ENCODE peak calls at places on chromosomes 12 and 14, in five cellular contexts. C, Q, A, R and I are unnamed samples. For H3K36me3 and H3K27me3, the result is how much of the 10 kb centered on the place peaks cover.

GRCh38 chr12:55927588-55928502 is at the start of gene PYM1:
- DNase-seq in A (peak), R (peak), C (peak), Q (peak), I (peak)

GRCh38 chr12:45575417-45575816 is 154.1 kb upstream of the ARID2 start:
- DNase-seq in A (no peak), R (no peak), Q (no peak), C (no peak), I (no peak)

GRCh38 chr12:132148368-132149045 is 4.2 kb downstream of the NOC4L start:
- DNase-seq in Q (no peak), A (no peak), R (peak), C (no peak), I (no peak)

GRCh38 chr12:89781161-89781560 is 72.5 kb upstream of the ATP2B1 start:
- DNase-seq in A (no peak), C (no peak), Q (no peak), R (no peak), I (no peak)

GRCh38 chr14:93024493-93024892 is 91.2 kb downstream of the ITPK1 start:
- DNase-seq in R (no peak), C (no peak), A (no peak), Q (no peak), I (no peak)

GRCh38 chr12:109910969-109911348 is 10.9 kb downstream of the TCHP start:
- DNase-seq in C (peak), R (no peak), A (no peak), Q (no peak), I (peak)

GRCh38 chr12:57216931-57217871 is 607 bp downstream of the NXPH4 start:
- DNase-seq in R (no peak), Q (no peak), C (no peak), A (peak), I (peak)

GRCh38 chr12:80352476-80352875 is 91.6 kb upstream of the PTPRQ start:
- DNase-seq in Q (no peak), R (no peak), A (no peak), C (no peak), I (no peak)

GRCh38 chr12:99170026-99170425 is 477.5 kb upstream of the GARIN6 start:
- DNase-seq in R (no peak), C (no peak), Q (no peak), A (no peak), I (no peak)

GRCh38 chr14:49598182-49598478 is 610 bp upstream of the LRR1 start:
- DNase-seq in A (peak), C (no peak), R (no peak), Q (no peak), I (peak)

GRCh38 chr12:121189061-121189886 is 20.7 kb upstream of the P2RX4 start:
- DNase-seq in Q (no peak), C (no peak), R (no peak), A (no peak), I (peak)

GRCh38 chr12:65654230-65654629 is 170.1 kb upstream of the HMGA2 start:
- DNase-seq in Q (no peak), R (no peak), A (no peak), C (no peak), I (no peak)

GRCh38 chr14:78425332-78425731 is 255.2 kb downstream of the NRXN3 start:
- DNase-seq in Q (no peak), R (no peak), C (no peak), A (no peak), I (peak)

GRCh38 chr12:39127401-39127800 is 222.0 kb upstream of the CPNE8 start:
- DNase-seq in Q (no peak), R (no peak), C (peak), A (peak), I (no peak)

GRCh38 chr12:117718559-117718958 is 250.2 kb downstream of the KSR2 start:
- DNase-seq in R (no peak), Q (no peak), A (no peak), C (no peak), I (no peak)

GRCh38 chr12:70560671-70561070 is 76.6 kb downstream of the PTPRB start:
- DNase-seq in C (peak), R (no peak), Q (no peak), A (no peak), I (no peak)

GRCh38 chr12:22527999-22528398 is 16.3 kb downstream of the C2CD5 start:
- DNase-seq in C (no peak), Q (no peak), A (no peak), R (no peak), I (no peak)

GRCh38 chr14:25887251-25887908 is 710.5 kb downstream of the NOVA1 start:
- DNase-seq in R (no peak), C (no peak), Q (no peak), A (no peak), I (no peak)

GRCh38 chr12:132610051-132610759 is at the start of gene LRCOL1:
- DNase-seq in C (no peak), Q (no peak), A (peak), R (peak), I (peak)

GRCh38 chr12:122318607-122319311 is 52.5 kb upstream of the VPS33A start:
- DNase-seq in A (peak), C (no peak), Q (no peak), R (no peak), I (no peak)

GRCh38 chr12:91138337-91138905 is 27.1 kb upstream of the LUM start:
- DNase-seq in R (no peak), A (no peak), Q (no peak), C (peak), I (no peak)

GRCh38 chr14:58699656-58700055 is 61.9 kb downstream of the DACT1 start:
- DNase-seq in A (no peak), R (no peak), Q (no peak), C (no peak), I (no peak)

GRCh38 chr12:74644681-74645080 is 107.0 kb downstream of the ATXN7L3B start:
- DNase-seq in A (no peak), C (no peak), R (no peak), Q (no peak), I (no peak)

GRCh38 chr12:94074970-94075695 is 73.2 kb upstream of the PLXNC1 start:
- DNase-seq in R (peak), Q (no peak), A (peak), C (peak), I (peak)

GRCh38 chr14:91858536-91859275 is 8.6 kb downstream of the TC2N start:
- DNase-seq in A (no peak), Q (no peak), C (peak), R (no peak), I (no peak)

GRCh38 chr12:120466560-120467315 is 2.8 kb downstream of the SRSF9 start:
- DNase-seq in A (peak), R (no peak), C (peak), Q (peak), I (no peak)

GRCh38 chr12:91633734-91634357 is 451.2 kb upstream of the DCN start:
- DNase-seq in A (no peak), C (no peak), R (peak), Q (no peak), I (no peak)

GRCh38 chr14:32468955-32469354 is 139.9 kb downstream of the AKAP6 start:
- DNase-seq in R (no peak), A (peak), C (peak), Q (no peak), I (no peak)

GRCh38 chr12:4164591-4165558 is 108.7 kb upstream of the CCND2 start:
- DNase-seq in Q (peak), C (peak), R (peak), A (peak), I (peak)

GRCh38 chr14:23327947-23328744 is 6.9 kb downstream of the PABPN1 start:
- DNase-seq in Q (peak), R (no peak), C (peak), A (peak), I (peak)

GRCh38 chr12:107282628-107283027 is 189.3 kb upstream of the CRY1 start:
- DNase-seq in Q (no peak), R (no peak), C (no peak), A (no peak), I (no peak)

GRCh38 chr12:131091976-131092691 is 138.4 kb downstream of the ADGRD1 start:
- DNase-seq in Q (no peak), C (no peak), R (no peak), A (no peak), I (peak)

GRCh38 chr12:112992541-112993398 is 14.5 kb downstream of the OAS2 start:
- DNase-seq in R (no peak), A (peak), Q (peak), C (peak), I (peak)

GRCh38 chr12:48080285-48080684 is 25.6 kb downstream of the SENP1 start:
- DNase-seq in R (no peak), C (no peak), Q (no peak), A (no peak), I (no peak)

GRCh38 chr12:48078901-48079300 is 27.0 kb downstream of the SENP1 start:
- DNase-seq in C (no peak), R (no peak), Q (no peak), A (peak), I (no peak)

GRCh38 chr12:48077111-48077510 is 28.8 kb downstream of the SENP1 start:
- DNase-seq in Q (no peak), A (no peak), C (no peak), R (no peak), I (no peak)

GRCh38 chr12:48084066-48084465 is 21.8 kb downstream of the SENP1 start:
- DNase-seq in Q (no peak), A (no peak), C (peak), R (no peak), I (no peak)

GRCh38 chr12:48080821-48081220 is 25.1 kb downstream of the SENP1 start:
- DNase-seq in R (no peak), A (no peak), C (no peak), Q (no peak), I (no peak)
- H3K36me3 ChIP-seq in R (under half), A (under half), C (under half), Q (under half), I (under half)

GRCh38 chr12:48015129-48015528 is 10.9 kb upstream of the COL2A1 start:
- DNase-seq in R (no peak), C (no peak), A (no peak), Q (no peak), I (no peak)
- H3K27me3 ChIP-seq in R (under half), C (under half), A (under half), Q (under half), I (half or more)

GRCh38 chr12:114414031-114414865 is 8.3 kb upstream of the TBX5 start:
- DNase-seq in C (peak), A (no peak), R (no peak), Q (no peak), I (peak)
- H3K4me3 ChIP-seq in C (no peak), A (no peak), R (no peak), Q (no peak), I (peak)

DNA sequence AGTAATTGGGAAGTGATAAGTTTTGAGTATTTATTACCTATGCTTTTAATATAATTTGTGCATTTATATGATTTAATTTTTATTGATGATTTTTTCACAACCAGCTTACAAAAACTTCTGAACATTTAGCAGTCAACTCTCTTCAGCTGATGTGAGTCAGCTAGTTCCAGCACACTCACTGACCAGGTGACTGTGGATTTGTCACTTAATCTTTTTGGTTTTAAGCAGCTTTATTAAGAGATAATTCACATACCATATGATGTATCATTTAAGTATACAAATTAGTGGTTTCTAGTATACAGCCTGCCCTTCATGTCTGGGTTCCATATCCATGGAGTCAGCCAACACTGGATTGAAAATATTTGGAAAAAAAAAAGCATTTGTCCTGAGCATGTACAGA is 103.5 kb downstream of the SYNE2 start:
- DNase-seq in A (no peak), R (no peak), Q (no peak), C (no peak), I (no peak)
- H3K36me3 ChIP-seq in A (under half), R (under half), Q (under half), C (under half), I (under half)